ENCODE peak calls at places on chromosomes 3 and 15, in seven cellular contexts. One of them, this sample, is unnamed.

GRCh38 chr3:195084746-195085145 is 186.2 kb downstream of the XXYLT1 start:
- DNase-seq in Peyer's patch: no peak
- DNase-seq in H9: no peak
- DNase-seq in heart left ventricle: no peak
- DNase-seq in left ventricle myocardium inferior: peak; percentile 10
- DNase-seq in body of pancreas: no peak
- DNase-seq in stomach: no peak
- DNase-seq in this sample: no peak

GRCh38 chr3:102449930-102450329 is 15.1 kb downstream of the ZPLD1 start:
- DNase-seq in stomach: no peak
- DNase-seq in left ventricle myocardium inferior: no peak
- DNase-seq in Peyer's patch: no peak
- DNase-seq in H9: no peak
- DNase-seq in heart left ventricle: no peak
- DNase-seq in body of pancreas: no peak
- DNase-seq in this sample: no peak

GRCh38 chr3:126127452-126127851 is 43.5 kb upstream of the SLC41A3 start:
- DNase-seq in left ventricle myocardium inferior: peak; percentile 6
- DNase-seq in body of pancreas: peak; percentile 4
- DNase-seq in Peyer's patch: no peak
- DNase-seq in H9: no peak
- DNase-seq in stomach: peak; percentile 9
- DNase-seq in heart left ventricle: no peak
- DNase-seq in this sample: peak; percentile 9

GRCh38 chr3:49519266-49519665 is 35.0 kb upstream of the BSN start:
- DNase-seq in Peyer's patch: no peak
- DNase-seq in left ventricle myocardium inferior: no peak
- DNase-seq in H9: no peak
- DNase-seq in body of pancreas: no peak
- DNase-seq in stomach: no peak
- DNase-seq in heart left ventricle: no peak
- DNase-seq in this sample: no peak

GRCh38 chr3:42055291-42055690 is 35.9 kb upstream of the TRAK1 start:
- DNase-seq in left ventricle myocardium inferior: no peak
- DNase-seq in heart left ventricle: no peak
- DNase-seq in H9: no peak
- DNase-seq in Peyer's patch: no peak
- DNase-seq in body of pancreas: no peak
- DNase-seq in stomach: no peak
- DNase-seq in this sample: no peak

GRCh38 chr15:60299452-60300047 is 98.2 kb downstream of the ANXA2 start:
- DNase-seq in left ventricle myocardium inferior: no peak
- DNase-seq in body of pancreas: peak; percentile 46
- DNase-seq in H9: peak; percentile 63
- DNase-seq in Peyer's patch: no peak
- DNase-seq in heart left ventricle: peak; percentile 38
- DNase-seq in stomach: peak; percentile 48
- DNase-seq in this sample: no peak

GRCh38 chr3:188335656-188336055 is 181.7 kb downstream of the LPP start:
- DNase-seq in body of pancreas: no peak
- DNase-seq in H9: no peak
- DNase-seq in heart left ventricle: no peak
- DNase-seq in left ventricle myocardium inferior: no peak
- DNase-seq in Peyer's patch: no peak
- DNase-seq in stomach: no peak
- DNase-seq in this sample: no peak

GRCh38 chr3:119767936-119768601 is 13.8 kb upstream of the NR1I2 start:
- DNase-seq in heart left ventricle: no peak
- DNase-seq in body of pancreas: no peak
- DNase-seq in Peyer's patch: no peak
- DNase-seq in left ventricle myocardium inferior: no peak
- DNase-seq in stomach: no peak
- DNase-seq in H9: no peak
- DNase-seq in this sample: no peak

GRCh38 chr3:60391292-60391691 is 860.0 kb downstream of the FHIT start:
- DNase-seq in left ventricle myocardium inferior: no peak
- DNase-seq in Peyer's patch: no peak
- DNase-seq in heart left ventricle: no peak
- DNase-seq in body of pancreas: no peak
- DNase-seq in stomach: no peak
- DNase-seq in H9: no peak
- DNase-seq in this sample: no peak

GRCh38 chr15:66461917-66462316 is 35.6 kb downstream of the SNAPC5 start:
- DNase-seq in left ventricle myocardium inferior: no peak
- DNase-seq in stomach: no peak
- DNase-seq in H9: no peak
- DNase-seq in body of pancreas: no peak
- DNase-seq in heart left ventricle: no peak
- DNase-seq in Peyer's patch: no peak
- DNase-seq in this sample: no peak

GRCh38 chr3:110656394-110656793 is 415.2 kb upstream of the NECTIN3 start:
- DNase-seq in Peyer's patch: no peak
- DNase-seq in heart left ventricle: no peak
- DNase-seq in left ventricle myocardium inferior: no peak
- DNase-seq in body of pancreas: no peak
- DNase-seq in H9: no peak
- DNase-seq in stomach: no peak
- DNase-seq in this sample: no peak

GRCh38 chr3:13700362-13700761 is 151.4 kb downstream of the FBLN2 start:
- DNase-seq in stomach: no peak
- DNase-seq in heart left ventricle: no peak
- DNase-seq in Peyer's patch: no peak
- DNase-seq in H9: peak; percentile 64
- DNase-seq in body of pancreas: no peak
- DNase-seq in left ventricle myocardium inferior: no peak
- DNase-seq in this sample: no peak

GRCh38 chr15:25705430-25706115 is 157.6 kb downstream of the ATP10A start:
- DNase-seq in left ventricle myocardium inferior: no peak
- DNase-seq in Peyer's patch: no peak
- DNase-seq in stomach: no peak
- DNase-seq in body of pancreas: peak; percentile 6
- DNase-seq in H9: no peak
- DNase-seq in heart left ventricle: no peak
- DNase-seq in this sample: no peak

GRCh38 chr3:157129782-157130137 is 30.2 kb downstream of the CCNL1 start:
- DNase-seq in heart left ventricle: no peak
- DNase-seq in left ventricle myocardium inferior: no peak
- DNase-seq in Peyer's patch: no peak
- DNase-seq in H9: no peak
- DNase-seq in body of pancreas: no peak
- DNase-seq in stomach: peak; percentile 53
- DNase-seq in this sample: no peak

GRCh38 chr3:43691120-43692002 is 623 bp downstream of the ABHD5 start:
- DNase-seq in H9: peak; percentile 87
- DNase-seq in Peyer's patch: peak; percentile 53
- DNase-seq in left ventricle myocardium inferior: peak; percentile 70
- DNase-seq in body of pancreas: peak; percentile 84
- DNase-seq in heart left ventricle: peak; percentile 77
- DNase-seq in stomach: peak; percentile 84
- DNase-seq in this sample: peak; percentile 72

GRCh38 chr15:59247364-59247763 is 40.7 kb downstream of the LDHAL6B start:
- DNase-seq in stomach: peak; percentile 61
- DNase-seq in Peyer's patch: peak; percentile 70
- DNase-seq in H9: peak; percentile 71
- DNase-seq in heart left ventricle: peak; percentile 51
- DNase-seq in body of pancreas: peak; percentile 63
- DNase-seq in left ventricle myocardium inferior: no peak
- DNase-seq in this sample: peak; percentile 54

GRCh38 chr15:59249816-59250215 is 43.2 kb downstream of the LDHAL6B start:
- DNase-seq in body of pancreas: no peak
- DNase-seq in Peyer's patch: no peak
- DNase-seq in H9: no peak
- DNase-seq in stomach: no peak
- DNase-seq in left ventricle myocardium inferior: no peak
- DNase-seq in heart left ventricle: no peak
- DNase-seq in this sample: no peak

GRCh38 chr15:59252137-59252536 is 45.5 kb downstream of the LDHAL6B start:
- DNase-seq in Peyer's patch: no peak
- DNase-seq in heart left ventricle: no peak
- DNase-seq in body of pancreas: no peak
- DNase-seq in H9: no peak
- DNase-seq in stomach: no peak
- DNase-seq in left ventricle myocardium inferior: no peak
- DNase-seq in this sample: no peak

GRCh38 chr15:59250249-59250648 is 43.6 kb downstream of the LDHAL6B start:
- DNase-seq in stomach: no peak
- DNase-seq in heart left ventricle: no peak
- DNase-seq in left ventricle myocardium inferior: no peak
- DNase-seq in Peyer's patch: no peak
- DNase-seq in H9: no peak
- DNase-seq in body of pancreas: no peak
- DNase-seq in this sample: no peak

DNA sequence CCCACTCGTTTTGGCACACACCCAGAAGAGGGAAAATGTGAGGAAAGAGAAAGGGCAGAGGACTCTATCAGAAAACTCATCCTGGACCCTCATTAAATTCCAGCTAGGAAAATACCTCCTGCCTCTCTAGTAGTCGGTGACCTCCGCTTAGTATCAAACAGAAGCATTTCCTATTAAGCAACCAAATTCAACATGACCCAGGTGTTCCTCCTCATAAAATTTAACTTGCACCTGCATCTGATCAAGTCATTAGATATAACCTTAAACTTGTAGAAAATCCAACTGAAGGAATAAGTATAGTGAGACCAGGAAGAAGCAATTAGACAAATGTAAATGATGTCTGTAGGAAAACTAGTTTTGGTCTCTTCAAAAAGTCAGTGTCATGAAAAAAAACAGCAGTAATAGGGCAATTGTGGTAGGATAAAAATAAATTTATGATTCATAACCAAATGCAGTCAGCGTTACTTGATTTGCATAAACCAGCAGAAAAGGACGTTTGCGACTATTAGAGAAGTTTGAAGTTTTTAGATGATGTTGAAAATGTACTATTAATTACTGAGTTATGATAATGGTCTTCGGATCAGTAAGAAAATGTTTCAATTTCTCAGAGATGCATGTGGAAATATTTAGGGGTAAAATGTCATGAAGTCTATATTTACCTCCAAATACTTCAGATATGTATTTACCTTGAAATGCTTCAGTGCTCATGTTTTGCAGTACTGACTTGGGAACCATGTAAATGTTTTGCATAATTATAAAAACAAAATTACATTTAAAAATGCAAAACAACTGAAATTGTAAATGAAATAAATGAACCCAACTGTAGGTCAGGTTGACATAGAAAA is 44.6 kb downstream of the LDHAL6B start:
- DNase-seq in stomach: no peak
- DNase-seq in left ventricle myocardium inferior: no peak
- DNase-seq in body of pancreas: no peak
- DNase-seq in Peyer's patch: no peak
- DNase-seq in heart left ventricle: no peak
- DNase-seq in H9: no peak
- DNase-seq in this sample: no peak
- H3K27ac ChIP-seq in stomach: no peak overlapping the region
- H3K27ac ChIP-seq in left ventricle myocardium inferior: no peak overlapping the region
- H3K27ac ChIP-seq in body of pancreas: no peak overlapping the region
- H3K27ac ChIP-seq in Peyer's patch: no peak overlapping the region
- H3K27ac ChIP-seq in heart left ventricle: no peak overlapping the region
- H3K27ac ChIP-seq in H9: no peak overlapping the region
- H3K27ac ChIP-seq in this sample: no peak overlapping the region

GRCh38 chr15:73240864-73241499 is 127.8 kb downstream of the HCN4 start:
- DNase-seq in Peyer's patch: peak; percentile 74
- DNase-seq in stomach: peak; percentile 77
- DNase-seq in heart left ventricle: peak; percentile 55
- DNase-seq in left ventricle myocardium inferior: peak; percentile 18
- DNase-seq in body of pancreas: peak; percentile 70
- DNase-seq in H9: peak; percentile 64
- DNase-seq in this sample: peak; percentile 64

GRCh38 chr15:73244333-73244732 is 124.4 kb downstream of the HCN4 start:
- DNase-seq in H9: peak; percentile 37
- DNase-seq in body of pancreas: no peak
- DNase-seq in Peyer's patch: no peak
- DNase-seq in left ventricle myocardium inferior: no peak
- DNase-seq in stomach: no peak
- DNase-seq in heart left ventricle: no peak
- DNase-seq in this sample: no peak

GRCh38 chr15:73237910-73238309 is 130.8 kb downstream of the HCN4 start:
- DNase-seq in Peyer's patch: no peak
- DNase-seq in left ventricle myocardium inferior: no peak
- DNase-seq in body of pancreas: no peak
- DNase-seq in H9: no peak
- DNase-seq in stomach: no peak
- DNase-seq in heart left ventricle: no peak
- DNase-seq in this sample: no peak

GRCh38 chr15:73239564-73240208 is 129.1 kb downstream of the HCN4 start:
- DNase-seq in stomach: no peak
- DNase-seq in left ventricle myocardium inferior: no peak
- DNase-seq in heart left ventricle: no peak
- DNase-seq in H9: no peak
- DNase-seq in body of pancreas: no peak
- DNase-seq in Peyer's patch: no peak
- DNase-seq in this sample: no peak
- TF ChIP-seq CTCF in stomach: no peak
- TF ChIP-seq CTCF in left ventricle myocardium inferior: no peak
- TF ChIP-seq CTCF in heart left ventricle: no peak
- TF ChIP-seq CTCF in H9: peak; percentile 49
- TF ChIP-seq CTCF in body of pancreas: no peak
- TF ChIP-seq CTCF in Peyer's patch: no peak
- TF ChIP-seq CTCF in this sample: peak; percentile 4

GRCh38 chr3:20836801-20837200 is 650.8 kb upstream of the SGO1 start:
- DNase-seq in body of pancreas: no peak
- DNase-seq in Peyer's patch: no peak
- DNase-seq in stomach: no peak
- DNase-seq in H9: no peak
- DNase-seq in heart left ventricle: no peak
- DNase-seq in left ventricle myocardium inferior: no peak
- DNase-seq in this sample: no peak

GRCh38 chr3:20837676-20838302 is 651.8 kb upstream of the SGO1 start:
- DNase-seq in H9: no peak
- DNase-seq in body of pancreas: peak; percentile 15
- DNase-seq in left ventricle myocardium inferior: no peak
- DNase-seq in stomach: peak; percentile 36
- DNase-seq in Peyer's patch: no peak
- DNase-seq in heart left ventricle: no peak
- DNase-seq in this sample: no peak

DNA sequence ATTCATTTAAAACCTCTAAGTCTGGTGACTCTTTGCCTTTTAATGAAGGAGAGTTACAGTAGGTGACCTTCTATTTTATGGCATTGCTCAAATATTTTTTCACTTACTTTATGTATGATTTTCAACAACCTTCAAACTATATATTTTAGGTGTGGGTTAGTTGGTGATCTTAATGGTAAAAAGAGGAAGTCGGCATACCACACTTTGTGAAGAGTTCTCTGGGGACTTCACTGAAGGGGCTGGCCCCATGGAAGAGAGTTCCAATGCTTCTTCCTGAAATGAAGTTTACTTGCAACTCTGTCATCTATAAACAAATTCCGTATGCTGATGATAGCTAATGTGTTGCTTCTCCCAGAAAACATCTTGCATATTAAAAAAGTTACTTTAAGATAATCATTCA is 647.0 kb upstream of the SGO1 start:
- DNase-seq in stomach: no peak
- DNase-seq in body of pancreas: no peak
- DNase-seq in H9: no peak
- DNase-seq in Peyer's patch: no peak
- DNase-seq in left ventricle myocardium inferior: no peak
- DNase-seq in heart left ventricle: no peak
- DNase-seq in this sample: no peak
- H3K9me3 ChIP-seq in stomach: no peaks in the 10 kb centered on the region
- H3K9me3 ChIP-seq in body of pancreas: no peaks in the 10 kb centered on the region
- H3K9me3 ChIP-seq in H9: no peaks in the 10 kb centered on the region
- H3K9me3 ChIP-seq in Peyer's patch: no peaks in the 10 kb centered on the region
- H3K9me3 ChIP-seq in left ventricle myocardium inferior: peaks cover 12% of the 10 kb centered on the region
- H3K9me3 ChIP-seq in heart left ventricle: no peaks in the 10 kb centered on the region
- H3K9me3 ChIP-seq in this sample: no peaks in the 10 kb centered on the region

GRCh38 chr15:67796728-67797127 is 28.6 kb upstream of the SKOR1 start:
- DNase-seq in heart left ventricle: peak; percentile 59
- DNase-seq in body of pancreas: no peak
- DNase-seq in H9: no peak
- DNase-seq in Peyer's patch: no peak
- DNase-seq in left ventricle myocardium inferior: peak; percentile 33
- DNase-seq in stomach: no peak
- DNase-seq in this sample: no peak
- H3K27ac ChIP-seq in heart left ventricle: no peak overlapping the region
- H3K27ac ChIP-seq in body of pancreas: no peak overlapping the region
- H3K27ac ChIP-seq in H9: no peak overlapping the region
- H3K27ac ChIP-seq in Peyer's patch: no peak overlapping the region
- H3K27ac ChIP-seq in left ventricle myocardium inferior: peak overlapping the region; percentile 42
- H3K27ac ChIP-seq in stomach: no peak overlapping the region
- H3K27ac ChIP-seq in this sample: no peak overlapping the region